ENCODE peak calls at places on chromosomes 5 and 9, in seven cellular contexts. Y is colonic mucosa, O is BJ, F is thyroid gland, T is PC-3, Z is kidney, S is coronary artery. G is an unnamed sample.
A peak's percentile ranks its signal among the peaks of the same experiment; 100 is the strongest.

GRCh38 chr5:32587067-32587551 is 1.8 kb downstream of the SUB1 start:
- DNase-seq in Y (no peak), O (no peak), F (no peak), T (no peak), Z (no peak), S (no peak), G (no peak)

GRCh38 chr9:106333487-106333886 is 529.5 kb upstream of the ZNF462 start:
- DNase-seq in Y (no peak), O (no peak), F (no peak), T (peak; percentile 82), Z (no peak), S (no peak), G (no peak)

GRCh38 chr9:81405199-81405598 is 284.1 kb downstream of the TLE1 start:
- DNase-seq in Y (no peak), O (no peak), F (no peak), T (no peak), Z (no peak), S (no peak), G (no peak)

GRCh38 chr5:37889612-37890317 is 49.9 kb upstream of the GDNF start:
- DNase-seq in Y (no peak), O (peak; percentile 82), F (no peak), T (peak; percentile 94), Z (no peak), S (no peak), G (no peak)

GRCh38 chr9:89340332-89340731 is 22.0 kb downstream of the SECISBP2 start:
- DNase-seq in Y (no peak), O (no peak), F (no peak), T (no peak), Z (no peak), S (no peak), G (peak; percentile 56)

GRCh38 chr9:37998881-37999311 is 70.1 kb downstream of the SHB start:
- DNase-seq in Y (no peak), O (no peak), F (no peak), T (no peak), Z (peak; percentile 71), S (no peak), G (no peak)

GRCh38 chr9:124001445-124001799 is 10.1 kb upstream of the LHX2 start:
- DNase-seq in Y (no peak), O (no peak), F (no peak), T (no peak), Z (peak; percentile 17), S (no peak), G (no peak)

GRCh38 chr5:113163328-113163727 is 186.7 kb downstream of the DCP2 start:
- DNase-seq in Y (no peak), O (no peak), F (no peak), T (peak; percentile 78), Z (no peak), S (no peak), G (no peak)

GRCh38 chr5:170488576-170488975 is 15.2 kb upstream of the KCNIP1 start:
- DNase-seq in Y (no peak), O (no peak), F (peak; percentile 68), T (no peak), Z (no peak), S (no peak), G (no peak)

GRCh38 chr5:122415481-122416120 is 103.6 kb downstream of the SNCAIP start:
- DNase-seq in Y (peak; percentile 57), O (peak; percentile 13), F (peak; percentile 47), T (peak; percentile 61), Z (peak; percentile 67), S (no peak), G (peak; percentile 80)

GRCh38 chr5:107853696-107854095 is 183.0 kb upstream of the EFNA5 start:
- DNase-seq in Y (no peak), O (no peak), F (no peak), T (no peak), Z (no peak), S (no peak), G (no peak)

GRCh38 chr9:97500765-97501176 is 695 bp upstream of the TMOD1 start:
- DNase-seq in Y (no peak), O (no peak), F (no peak), T (no peak), Z (no peak), S (no peak), G (no peak)
- H3K4me3 ChIP-seq in Y (peak overlapping the region; percentile 67), O (no peak overlapping the region), F (peak overlapping the region; percentile 99), T (peak overlapping the region; percentile 63), Z (peak overlapping the region; percentile 20), S (peak overlapping the region; percentile 94), G (peak overlapping the region; percentile 40)

DNA sequence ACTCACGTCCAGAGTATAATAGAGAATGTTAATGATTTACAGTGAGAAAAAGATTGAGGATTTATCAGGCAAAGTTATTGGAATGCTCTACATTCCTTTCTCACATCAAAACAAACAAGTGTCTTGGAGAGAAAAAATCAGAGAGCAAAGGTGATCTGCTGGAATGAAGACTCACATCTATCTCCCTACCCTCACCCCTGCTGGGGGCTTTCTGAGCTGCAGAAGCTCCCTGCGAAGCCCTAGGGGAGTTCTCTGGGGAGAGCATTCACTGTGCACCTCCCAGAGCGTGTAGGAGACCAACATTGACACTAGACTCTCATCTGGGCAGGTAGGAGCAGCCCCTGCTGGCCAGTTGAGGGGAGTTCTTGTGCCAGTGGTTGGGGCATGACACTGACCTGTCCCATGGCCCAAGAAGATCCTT is 76.6 kb upstream of the ADAMTS16 start:
- DNase-seq in Y (no peak), O (no peak), F (no peak), T (no peak), Z (no peak), S (no peak), G (peak; percentile 66)
- TF ChIP-seq CTCF in Y (no peak), O (peak; percentile 20), F (no peak), T (peak; percentile 40), Z (peak; percentile 10), S (no peak), G (peak; percentile 53)

DNA sequence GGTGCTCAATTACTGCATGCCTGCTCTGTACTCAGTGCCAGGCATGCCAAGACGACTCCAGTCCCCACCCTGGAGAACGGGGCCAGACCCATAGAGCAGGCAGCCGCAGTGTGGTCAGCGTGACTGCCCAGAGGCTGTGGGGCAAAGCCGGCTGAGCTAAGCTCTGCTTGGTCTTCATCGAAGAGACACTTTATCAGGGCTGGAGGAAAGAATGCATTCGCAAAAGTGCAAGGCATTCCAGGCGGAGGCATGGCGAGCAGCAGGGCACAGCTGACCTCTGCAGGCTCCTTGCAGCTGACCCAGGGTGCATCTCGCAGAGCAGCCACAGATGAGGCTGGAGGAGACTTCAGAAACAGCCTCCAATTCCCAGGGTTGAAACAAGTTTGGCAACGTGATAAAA is 13.6 kb downstream of the MED27 start:
- DNase-seq in Y (no peak), O (no peak), F (no peak), T (no peak), Z (no peak), S (no peak), G (no peak)
- H3K4me3 ChIP-seq in Y (no peak overlapping the region), O (no peak overlapping the region), F (no peak overlapping the region), T (no peak overlapping the region), Z (no peak overlapping the region), S (no peak overlapping the region), G (no peak overlapping the region)

GRCh38 chr5:150623878-150624216 is 16.6 kb upstream of the SYNPO start:
- DNase-seq in Y (no peak), O (no peak), F (no peak), T (no peak), Z (no peak), S (no peak), G (no peak)

GRCh38 chr5:150625164-150625535 is 15.3 kb upstream of the SYNPO start:
- DNase-seq in Y (no peak), O (no peak), F (peak; percentile 61), T (no peak), Z (no peak), S (no peak), G (no peak)

GRCh38 chr5:150625831-150626746 is 14.4 kb upstream of the SYNPO start:
- DNase-seq in Y (no peak), O (no peak), F (no peak), T (no peak), Z (no peak), S (no peak), G (peak; percentile 69)

GRCh38 chr5:150623152-150623877 is 17.1 kb upstream of the SYNPO start:
- DNase-seq in Y (no peak), O (no peak), F (no peak), T (no peak), Z (no peak), S (no peak), G (peak; percentile 57)

GRCh38 chr5:150624334-150625163 is 15.9 kb upstream of the SYNPO start:
- DNase-seq in Y (no peak), O (no peak), F (no peak), T (no peak), Z (no peak), S (no peak), G (peak; percentile 52)
- TF ChIP-seq CTCF in Y (no peak), O (no peak), F (no peak), T (no peak), Z (no peak), S (no peak), G (no peak)

G was measured in GM12865.